ENCODE peak calls at places on chromosomes 3 and 15, in seven cellular contexts. A is naive thymus-derived CD8-positive, alpha-beta T cell; E is psoas muscle; H is Calu3; L is RKO; M is SJSA1; I is GM19239. O is an unnamed sample.

GRCh38 chr3:69174871-69175737 is 52.7 kb upstream of the LMOD3 start:
- DNase-seq in A (no peak), I (no peak), H (no peak), M (no peak), L (no peak), E (no peak), O (no peak)

GRCh38 chr3:30227571-30228301 is 378.7 kb upstream of the TGFBR2 start:
- DNase-seq in E (no peak), A (no peak), I (no peak), H (no peak), M (no peak), L (no peak), O (no peak)

GRCh38 chr3:23944007-23944760 is 902 bp upstream of the NR1D2 start:
- DNase-seq in M (no peak), L (no peak), E (no peak), A (no peak), I (no peak), H (no peak), O (no peak)

GRCh38 chr3:73774645-73775044 is 149.9 kb upstream of the PDZRN3 start:
- DNase-seq in L (no peak), M (no peak), A (no peak), H (no peak), I (no peak), E (no peak), O (no peak)

GRCh38 chr3:57154470-57154869 is 10.7 kb downstream of the IL17RD start:
- DNase-seq in L (no peak), H (no peak), I (no peak), E (no peak), A (no peak), M (no peak), O (no peak)

GRCh38 chr3:35651888-35652287 is 12.6 kb downstream of the ARPP21 start:
- DNase-seq in M (no peak), H (no peak), L (peak; percentile 47), E (no peak), A (no peak), I (no peak), O (no peak)

GRCh38 chr3:61627768-61628185 is 66.4 kb downstream of the PTPRG start:
- DNase-seq in M (peak; percentile 73), A (no peak), H (no peak), E (no peak), L (peak; percentile 3), I (no peak), O (no peak)

GRCh38 chr15:70633394-70633793 is 130.0 kb downstream of the UACA start:
- DNase-seq in A (no peak), E (no peak), I (no peak), M (no peak), L (no peak), H (no peak), O (no peak)

GRCh38 chr15:37046876-37047614 is 53.3 kb downstream of the MEIS2 start:
- DNase-seq in L (no peak), H (no peak), M (no peak), I (no peak), E (no peak), A (no peak), O (no peak)

GRCh38 chr15:81531141-81531592 is 157.2 kb upstream of the TMC3 start:
- DNase-seq in A (no peak), E (no peak), M (no peak), I (no peak), H (no peak), L (no peak), O (no peak)

GRCh38 chr3:59545369-59545768 is 495.5 kb upstream of the CFAP20DC start:
- DNase-seq in A (no peak), I (no peak), L (no peak), H (no peak), E (no peak), M (no peak), O (no peak)

GRCh38 chr3:9204253-9205005 is 45.0 kb downstream of the SRGAP3 start:
- DNase-seq in M (no peak), A (no peak), L (no peak), E (no peak), I (no peak), H (no peak), O (no peak)

GRCh38 chr3:52055537-52056351 is 627 bp downstream of the DUSP7 start:
- DNase-seq in H (peak; percentile 55), I (peak; percentile 58), A (peak; percentile 27), M (no peak), E (peak; percentile 46), L (peak; percentile 67), O (no peak)

GRCh38 chr3:40546811-40547210 is 22.1 kb downstream of the ZNF621 start:
- DNase-seq in H (no peak), L (peak; percentile 73), I (no peak), M (no peak), A (no peak), E (no peak), O (no peak)

O was measured in activated CD8-positive, alpha-beta memory T cell treated with anti-CD3 and anti-CD28 coated beads for 1 hour.